ENCODE peak calls at places on chromosome 1, in eight cellular contexts. Q is central memory CD8-positive, alpha-beta T cell; I is ecto neural progenitor cell; P is NCI-H2029; B is GM13977; N is AG08396; G is kidney glomerular epithelial cell; Z is cardiac muscle cell. W is an unnamed sample.

GRCh38 chr1:245583081-245583480 is 428.3 kb downstream of the KIF26B start:
- DNase-seq in Q (no peak), G (no peak), Z (no peak), N (no peak), P (no peak), I (no peak), B (no peak), W (no peak)

GRCh38 chr1:203351037-203351625 is at the start of gene FMOD:
- DNase-seq in Q (no peak), B (no peak), I (no peak), Z (no peak), N (peak), P (peak), G (no peak), W (no peak)

GRCh38 chr1:21626921-21627339 is 42.2 kb downstream of the RAP1GAP start:
- DNase-seq in P (no peak), Q (no peak), G (no peak), N (no peak), I (no peak), Z (no peak), B (no peak), W (no peak)

GRCh38 chr1:228109962-228110488 is 926 bp upstream of the MRPL55 start:
- DNase-seq in I (no peak), N (peak), G (peak), B (peak), Q (no peak), P (no peak), Z (no peak), W (no peak)

GRCh38 chr1:174040387-174040786 is 18.2 kb upstream of the RC3H1 start:
- DNase-seq in G (peak), N (peak), P (peak), B (no peak), Z (no peak), I (no peak), Q (no peak), W (no peak)

GRCh38 chr1:77504986-77505385 is 177.5 kb downstream of the ZZZ3 start:
- DNase-seq in N (no peak), Q (no peak), Z (no peak), B (no peak), G (no peak), I (no peak), P (no peak), W (no peak)

GRCh38 chr1:26994772-26995625 is 1.5 kb downstream of the TRNP1 start:
- DNase-seq in Z (no peak), P (no peak), G (peak), I (no peak), Q (no peak), N (no peak), B (no peak), W (no peak)

GRCh38 chr1:39635205-39635870 is 4.1 kb downstream of the HEYL start:
- DNase-seq in Z (no peak), Q (no peak), N (no peak), P (no peak), B (no peak), G (no peak), I (no peak), W (no peak)

GRCh38 chr1:149899460-149900284 is at the start of gene BOLA1:
- DNase-seq in G (peak), Q (peak), B (peak), I (peak), Z (peak), N (peak), P (peak), W (peak)

GRCh38 chr1:67149179-67149770 is 14.5 kb upstream of the C1orf141 start:
- DNase-seq in P (peak), N (peak), G (peak), B (peak), Q (peak), I (peak), Z (peak), W (no peak)

GRCh38 chr1:244460195-244460594 is 878 bp upstream of the CATSPERE start:
- DNase-seq in I (no peak), N (no peak), Q (no peak), B (no peak), G (no peak), Z (no peak), P (no peak), W (no peak)

GRCh38 chr1:207964195-207964966 is 53.5 kb upstream of the CD34 start:
- DNase-seq in N (no peak), Z (no peak), I (no peak), Q (no peak), B (no peak), G (peak), P (no peak), W (peak)

GRCh38 chr1:203658274-203658673 is 31.6 kb downstream of the ATP2B4 start:
- DNase-seq in Q (no peak), G (no peak), Z (no peak), B (no peak), N (no peak), P (no peak), I (no peak), W (no peak)

GRCh38 chr1:196147530-196147929 is 460.7 kb downstream of the KCNT2 start:
- DNase-seq in P (no peak), G (no peak), I (no peak), N (no peak), Z (no peak), Q (no peak), B (no peak), W (no peak)

GRCh38 chr1:211698161-211699026 is 23.0 kb upstream of the NEK2 start:
- DNase-seq in P (peak), B (peak), N (peak), G (peak), Q (peak), I (peak), Z (peak), W (peak)

GRCh38 chr1:99640672-99641071 is 5.2 kb upstream of the PALMD start:
- DNase-seq in P (no peak), G (no peak), Q (no peak), B (no peak), I (no peak), Z (no peak), N (no peak), W (no peak)

GRCh38 chr1:21329209-21329844 is 39.1 kb upstream of the ECE1 start:
- DNase-seq in Q (no peak), P (no peak), Z (no peak), G (no peak), N (no peak), B (no peak), I (no peak), W (no peak)

GRCh38 chr1:221670081-221670480 is 71.8 kb downstream of the DUSP10 start:
- DNase-seq in Z (no peak), P (no peak), B (no peak), G (no peak), I (no peak), N (no peak), Q (no peak), W (no peak)

GRCh38 chr1:164728719-164729118 is 169.7 kb downstream of the PBX1 start:
- DNase-seq in I (no peak), P (no peak), G (peak), Z (no peak), B (no peak), N (no peak), Q (no peak), W (no peak)

GRCh38 chr1:5971471-5972197 is 20.6 kb downstream of the NPHP4 start:
- DNase-seq in N (no peak), I (no peak), Q (no peak), B (no peak), Z (no peak), G (no peak), P (no peak), W (no peak)

GRCh38 chr1:16202281-16203210 is 9.9 kb downstream of the ARHGEF19 start:
- DNase-seq in Z (peak), P (no peak), B (no peak), G (no peak), Q (no peak), N (no peak), I (no peak), W (no peak)

GRCh38 chr1:27864264-27864895 is 8.0 kb upstream of the THEMIS2 start:
- DNase-seq in Q (no peak), Z (no peak), N (no peak), G (no peak), P (no peak), B (peak), I (no peak), W (no peak)

GRCh38 chr1:152067929-152068328 is 20.9 kb downstream of the TCHHL1 start:
- DNase-seq in B (no peak), Z (no peak), I (no peak), N (no peak), G (no peak), Q (no peak), P (no peak), W (no peak)

GRCh38 chr1:10170362-10170665 is 40.1 kb upstream of the KIF1B start:
- DNase-seq in G (no peak), N (no peak), I (no peak), Q (no peak), Z (no peak), B (peak), P (no peak), W (no peak)

GRCh38 chr1:42793824-42794223 is 9.0 kb downstream of the TMEM269 start:
- DNase-seq in I (no peak), G (no peak), B (no peak), Q (no peak), Z (no peak), P (no peak), N (no peak), W (no peak)

GRCh38 chr1:50977575-50978143 is 7.6 kb downstream of the CDKN2C start:
- DNase-seq in Q (no peak), G (no peak), B (peak), P (peak), I (peak), Z (peak), N (peak), W (no peak)

GRCh38 chr1:50418600-50419109 is 4.6 kb downstream of the DMRTA2 start:
- DNase-seq in Z (peak), Q (no peak), P (peak), N (peak), G (no peak), I (peak), B (peak), W (peak)

GRCh38 chr1:209190591-209191241 is 392.8 kb upstream of the CAMK1G start:
- DNase-seq in G (peak), B (peak), P (peak), I (peak), Q (no peak), N (peak), Z (peak), W (no peak)

GRCh38 chr1:66335859-66336640 is 197.9 kb upstream of the SGIP1 start:
- DNase-seq in Z (no peak), I (no peak), Q (peak), P (no peak), N (no peak), B (peak), G (no peak), W (no peak)

W was measured in type B pancreatic cell.